ENCODE peak calls at places on chromosomes 13 and 19, in ten cellular contexts. B, U, T, E, A, Q, O, S, P and I are unnamed samples.

GRCh38 chr13:113209880-113210421 is 538 bp downstream of the CUL4A start:
- DNase-seq in B (peak; percentile 58), U (peak; percentile 72), T (no peak), E (peak; percentile 47), A (peak; percentile 60), Q (peak; percentile 60), O (peak; percentile 60), S (peak; percentile 45), P (peak; percentile 72), I (no peak)

GRCh38 chr13:23851106-23851505 is 38.1 kb downstream of the MIPEP start:
- DNase-seq in B (no peak), U (no peak), T (no peak), E (no peak), A (peak; percentile 53), Q (no peak), O (no peak), S (no peak), P (no peak), I (no peak)

GRCh38 chr13:106464076-106464475 is 71.4 kb downstream of the EFNB2 start:
- DNase-seq in B (no peak), U (no peak), T (no peak), E (no peak), A (peak; percentile 47), Q (no peak), O (no peak), S (no peak), P (no peak), I (no peak)

GRCh38 chr13:96090240-96091101 is 564 bp downstream of the HS6ST3 start:
- DNase-seq in B (no peak), U (no peak), T (no peak), E (peak; percentile 11), A (no peak), Q (no peak), O (peak; percentile 57), S (no peak), P (peak; percentile 40), I (no peak)

GRCh38 chr13:78540424-78540823 is 62.9 kb downstream of the POU4F1 start:
- DNase-seq in B (no peak), U (no peak), T (no peak), E (no peak), A (no peak), Q (no peak), O (peak; percentile 2), S (no peak), P (no peak), I (no peak)

GRCh38 chr13:34863360-34864135 is 78.5 kb upstream of the NBEA start:
- DNase-seq in B (no peak), U (no peak), T (no peak), E (no peak), A (peak; percentile 74), Q (no peak), O (no peak), S (no peak), P (no peak), I (peak; percentile 10)

GRCh38 chr19:1223018-1223855 is 14.6 kb downstream of the CBARP start:
- DNase-seq in B (no peak), U (no peak), T (peak; percentile 76), E (no peak), A (no peak), Q (no peak), O (no peak), S (no peak), P (peak; percentile 81), I (no peak)

GRCh38 chr13:111409413-111409812 is 89.0 kb downstream of the TEX29 start:
- DNase-seq in B (no peak), U (no peak), T (no peak), E (no peak), A (no peak), Q (no peak), O (no peak), S (no peak), P (no peak), I (no peak)

GRCh38 chr19:5470264-5470671 is 15.1 kb downstream of the ZNRF4 start:
- DNase-seq in B (no peak), U (no peak), T (no peak), E (no peak), A (no peak), Q (no peak), O (no peak), S (no peak), P (no peak), I (no peak)

GRCh38 chr19:30076101-30076551 is 134.1 kb downstream of the URI1 start:
- DNase-seq in B (no peak), U (peak; percentile 53), T (no peak), E (no peak), A (no peak), Q (no peak), O (no peak), S (no peak), P (peak; percentile 46), I (no peak)

GRCh38 chr13:97496511-97496910 is 62.5 kb downstream of the RAP2A start:
- DNase-seq in B (no peak), U (no peak), T (no peak), E (no peak), A (peak; percentile 70), Q (no peak), O (no peak), S (no peak), P (no peak), I (no peak)

GRCh38 chr13:43664700-43665191 is 122.0 kb downstream of the ENOX1 start:
- DNase-seq in B (no peak), U (no peak), T (peak; percentile 65), E (no peak), A (peak; percentile 79), Q (no peak), O (peak; percentile 18), S (peak; percentile 29), P (no peak), I (peak; percentile 37)

GRCh38 chr19:18649371-18650047 is 12.7 kb downstream of the KLHL26 start:
- DNase-seq in B (no peak), U (peak; percentile 92), T (no peak), E (no peak), A (peak; percentile 77), Q (peak; percentile 45), O (peak; percentile 53), S (peak; percentile 74), P (peak; percentile 62), I (no peak)

GRCh38 chr19:372306-372890 is 27.8 kb upstream of the MIER2 start:
- DNase-seq in B (no peak), U (no peak), T (peak; percentile 37), E (no peak), A (peak; percentile 81), Q (no peak), O (no peak), S (peak; percentile 28), P (no peak), I (peak; percentile 60)

GRCh38 chr19:13053761-13054604 is 48.7 kb downstream of the LYL1 start:
- DNase-seq in B (no peak), U (peak; percentile 89), T (peak; percentile 99), E (peak; percentile 69), A (peak; percentile 89), Q (peak; percentile 85), O (peak; percentile 86), S (peak; percentile 86), P (no peak), I (peak; percentile 92)

GRCh38 chr19:53130506-53130905 is 2.2 kb downstream of the ZNF415 start:
- DNase-seq in B (no peak), U (no peak), T (no peak), E (no peak), A (no peak), Q (no peak), O (no peak), S (no peak), P (no peak), I (no peak)

GRCh38 chr19:38321646-38322323 is 2.1 kb downstream of the KCNK6 start:
- DNase-seq in B (no peak), U (peak; percentile 73), T (no peak), E (no peak), A (peak; percentile 25), Q (no peak), O (no peak), S (peak; percentile 92), P (no peak), I (no peak)

GRCh38 chr13:112674412-112675383 is 15.1 kb upstream of the ATP11A start:
- DNase-seq in B (no peak), U (no peak), T (no peak), E (no peak), A (no peak), Q (no peak), O (no peak), S (no peak), P (peak; percentile 26), I (no peak)

GRCh38 chr19:52070496-52070895 is 21.9 kb upstream of the ZNF432 start:
- DNase-seq in B (no peak), U (no peak), T (no peak), E (no peak), A (peak; percentile 48), Q (no peak), O (no peak), S (no peak), P (no peak), I (no peak)
- H3K9me3 ChIP-seq in B (peaks cover 100% of the 10 kb centered on the region), U (peaks cover 49% of the 10 kb centered on the region), T (peaks cover 32% of the 10 kb centered on the region), E (peaks cover 35% of the 10 kb centered on the region), A (peaks cover 7% of the 10 kb centered on the region), Q (peaks cover 43% of the 10 kb centered on the region), O (peaks cover 5% of the 10 kb centered on the region), S (peaks cover 70% of the 10 kb centered on the region), P (peaks cover 57% of the 10 kb centered on the region), I (peaks cover 48% of the 10 kb centered on the region)

DNA sequence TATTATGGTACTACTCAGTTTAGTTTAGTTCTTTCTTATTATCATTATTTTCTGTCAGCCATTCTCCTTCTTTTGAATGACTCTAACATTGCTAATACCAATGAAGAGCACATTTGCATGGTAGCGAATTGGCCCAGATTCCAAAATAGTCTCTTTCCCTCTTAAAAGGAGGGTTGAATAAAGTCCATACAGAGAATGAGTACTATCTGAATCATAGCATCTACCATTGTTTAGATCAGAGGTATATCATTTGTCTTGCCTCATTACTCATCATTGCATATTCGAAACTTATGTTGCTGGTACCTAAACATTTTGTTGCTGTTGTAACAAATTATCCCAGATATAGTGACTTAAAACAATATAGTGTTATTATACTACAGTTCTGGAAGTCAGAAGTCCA is 1235.3 kb upstream of the ATXN8OS start:
- DNase-seq in B (no peak), U (no peak), T (no peak), E (no peak), A (no peak), Q (no peak), O (no peak), S (no peak), P (no peak), I (no peak)
- H3K9me3 ChIP-seq in B (no peaks in the 10 kb centered on the region), U (no peaks in the 10 kb centered on the region), T (no peaks in the 10 kb centered on the region), E (no peaks in the 10 kb centered on the region), A (no peaks in the 10 kb centered on the region), Q (no peaks in the 10 kb centered on the region), O (no peaks in the 10 kb centered on the region), S (no peaks in the 10 kb centered on the region), P (no peaks in the 10 kb centered on the region), I (peaks cover 7% of the 10 kb centered on the region)

DNA sequence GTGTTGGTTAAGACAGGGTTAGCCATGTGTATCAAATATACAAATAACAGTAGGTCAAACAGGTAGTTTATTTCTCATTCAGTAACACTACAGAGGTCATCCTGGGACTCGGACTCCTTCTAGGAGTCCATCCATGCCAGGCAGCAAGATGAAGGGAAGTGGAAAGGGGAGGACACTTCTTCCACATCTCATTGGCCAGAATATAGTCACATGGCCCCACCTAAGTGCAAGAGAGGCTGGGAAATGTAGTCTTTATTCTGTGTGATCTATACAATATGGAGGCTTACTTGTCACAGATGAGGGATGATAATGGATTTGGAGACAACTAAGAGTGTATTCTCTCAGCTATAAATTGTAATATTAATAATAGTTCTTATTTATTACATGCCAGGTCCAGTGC is 31.1 kb downstream of the RDH8 start:
- DNase-seq in B (no peak), U (no peak), T (no peak), E (no peak), A (no peak), Q (no peak), O (no peak), S (no peak), P (no peak), I (no peak)
- H3K9me3 ChIP-seq in B (no peaks in the 10 kb centered on the region), U (peaks cover 56% of the 10 kb centered on the region), T (no peaks in the 10 kb centered on the region), E (peaks cover 43% of the 10 kb centered on the region), A (peaks cover 3% of the 10 kb centered on the region), Q (peaks cover 41% of the 10 kb centered on the region), O (peaks cover 4% of the 10 kb centered on the region), S (peaks cover 12% of the 10 kb centered on the region), P (peaks cover 17% of the 10 kb centered on the region), I (peaks cover 48% of the 10 kb centered on the region)

GRCh38 chr13:25836709-25837316 is 215.0 kb downstream of the SHISA2 start:
- DNase-seq in B (no peak), U (no peak), T (no peak), E (no peak), A (no peak), Q (no peak), O (no peak), S (no peak), P (no peak), I (no peak)
- H3K9me3 ChIP-seq in B (no peaks in the 10 kb centered on the region), U (no peaks in the 10 kb centered on the region), T (no peaks in the 10 kb centered on the region), E (peaks cover 1% of the 10 kb centered on the region), A (no peaks in the 10 kb centered on the region), Q (peaks cover 1% of the 10 kb centered on the region), O (no peaks in the 10 kb centered on the region), S (no peaks in the 10 kb centered on the region), P (no peaks in the 10 kb centered on the region), I (peaks cover 4% of the 10 kb centered on the region)